ENCODE peak calls at places on chromosomes 5 and 9, in four cellular contexts. E is endothelial cell of umbilical vein, N is AG09319, S is epithelial cell of proximal tubule. A is an unnamed sample.

GRCh38 chr5:7837401-7837800 is 13.5 kb downstream of the CFAP90 start:
- DNase-seq in S (peak; percentile 76), E (no peak), N (no peak), A (no peak)

GRCh38 chr9:109910616-109911568 is 130.9 kb downstream of the PALM2AKAP2 start:
- DNase-seq in S (no peak), E (peak; percentile 88), N (peak; percentile 60), A (no peak)

GRCh38 chr5:149999359-149999758 is 1.1 kb downstream of the TIGD6 start:
- DNase-seq in N (no peak), E (no peak), S (no peak), A (no peak)

GRCh38 chr5:180018661-180019060 is 52.9 kb downstream of the RNF130 start:
- DNase-seq in N (no peak), E (no peak), S (no peak), A (no peak)

GRCh38 chr9:92439921-92440750 is 15.9 kb upstream of the OMD start:
- DNase-seq in N (no peak), S (no peak), E (peak; percentile 1), A (no peak)

GRCh38 chr9:91151014-91151740 is 210.5 kb downstream of the AUH start:
- DNase-seq in S (no peak), N (peak; percentile 75), E (no peak), A (peak; percentile 82)

GRCh38 chr5:10635861-10636350 is 72.0 kb downstream of the ANKRD33B start:
- DNase-seq in E (no peak), N (no peak), S (no peak), A (no peak)

GRCh38 chr5:132673939-132674630 is at the start of gene IL4:
- DNase-seq in E (no peak), S (no peak), N (no peak), A (no peak)

GRCh38 chr5:168770036-168770498 is 190.9 kb upstream of the PANK3 start:
- DNase-seq in E (no peak), S (no peak), N (no peak), A (no peak)

GRCh38 chr5:93601433-93602175 is 18.6 kb downstream of the NR2F1 start:
- DNase-seq in N (no peak), S (no peak), E (no peak), A (no peak)

GRCh38 chr5:129460951-129461815 is 1.1 kb downstream of the ADAMTS19 start:
- DNase-seq in E (peak; percentile 10), N (no peak), S (no peak), A (peak; percentile 40)

DNA sequence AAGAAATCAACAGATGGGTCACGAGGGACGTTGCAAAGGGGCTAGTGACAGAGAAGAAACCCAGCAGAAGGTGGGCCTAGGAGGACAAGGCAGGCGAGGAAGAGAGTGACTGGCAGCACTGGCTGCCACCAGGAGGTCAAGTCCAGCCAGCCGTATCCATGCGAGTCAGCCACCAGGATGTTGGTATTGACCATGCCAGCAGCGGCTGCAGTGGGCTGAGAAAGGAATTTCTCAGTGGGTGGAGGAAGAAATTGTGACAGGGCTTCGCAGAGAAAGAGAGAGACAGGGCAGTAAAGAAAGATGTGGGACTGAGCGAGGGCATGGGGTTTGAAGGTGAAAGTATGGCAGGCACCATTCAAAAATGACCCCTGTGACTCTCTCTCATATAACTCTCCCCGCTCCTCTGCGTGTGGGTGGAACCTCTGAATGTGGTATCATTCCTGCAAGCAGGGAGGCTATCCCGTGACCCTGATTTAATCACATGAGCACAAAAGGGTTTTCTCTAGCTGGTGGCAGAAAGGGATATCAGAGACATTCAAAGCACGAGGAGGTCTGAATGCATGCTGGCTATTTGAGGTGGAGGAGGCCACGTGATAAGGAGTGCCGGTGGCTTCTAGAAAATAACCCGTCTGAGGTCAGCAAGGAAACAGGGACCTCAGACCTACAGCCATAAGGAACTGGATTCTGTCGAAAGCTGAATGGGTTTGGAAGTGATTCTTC is 45.4 kb upstream of the FBXW11 start:
- DNase-seq in N (no peak), E (no peak), S (no peak), A (no peak)
- TF ChIP-seq CTCF in N (no peak), E (no peak), S (no peak), A (no peak)

DNA sequence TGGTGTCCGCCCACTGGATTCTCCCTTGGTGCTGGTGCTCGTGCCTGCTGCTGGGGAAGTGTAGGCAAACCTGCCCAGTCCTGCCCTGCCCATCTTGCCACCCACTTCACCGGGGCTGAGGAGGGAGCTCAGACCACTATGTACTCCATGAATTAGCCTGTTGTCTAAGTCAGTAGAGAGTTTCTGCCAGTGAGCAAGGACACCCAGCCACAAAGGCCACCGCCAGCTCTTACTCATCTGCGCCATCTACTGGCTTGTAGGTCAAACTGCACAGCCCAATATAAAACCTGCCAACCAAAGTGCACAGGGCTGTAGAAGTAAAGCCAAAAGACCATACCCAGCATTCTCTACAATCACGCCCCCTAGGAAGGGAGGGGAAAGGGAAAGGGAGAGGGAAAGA is 102.3 kb downstream of the GLIS3 start:
- DNase-seq in N (no peak), S (no peak), E (no peak), A (no peak)
- TF ChIP-seq CTCF in N (no peak), S (peak; percentile 71), E (peak; percentile 60), A (peak; percentile 13)

GRCh38 chr5:56270058-56270457 is 36.9 kb upstream of the ANKRD55 start:
- DNase-seq in E (peak; percentile 8), S (no peak), N (no peak), A (no peak)

GRCh38 chr5:56269216-56269927 is 36.2 kb upstream of the ANKRD55 start:
- DNase-seq in E (peak; percentile 72), S (no peak), N (no peak), A (peak; percentile 41)

GRCh38 chr5:56259002-56259511 is 25.9 kb upstream of the ANKRD55 start:
- DNase-seq in E (peak; percentile 69), N (peak; percentile 60), S (no peak), A (no peak)

GRCh38 chr5:56262269-56262668 is 29.1 kb upstream of the ANKRD55 start:
- DNase-seq in S (no peak), E (no peak), N (no peak), A (no peak)

GRCh38 chr5:56264417-56265025 is 31.4 kb upstream of the ANKRD55 start:
- DNase-seq in S (no peak), E (no peak), N (no peak), A (no peak)
- TF ChIP-seq CTCF in S (peak; percentile 71), E (peak; percentile 45), N (peak; percentile 32), A (peak; percentile 35)

GRCh38 chr5:111463304-111463703 is 49.0 kb downstream of the STARD4 start:
- DNase-seq in S (no peak), E (no peak), N (no peak), A (no peak)

GRCh38 chr5:111461934-111462333 is 50.4 kb downstream of the STARD4 start:
- DNase-seq in S (no peak), N (no peak), E (no peak), A (no peak)

GRCh38 chr5:111461261-111461671 is 51.1 kb downstream of the STARD4 start:
- DNase-seq in N (no peak), E (no peak), S (no peak), A (peak; percentile 27)
- TF ChIP-seq CTCF in N (peak; percentile 63), E (peak; percentile 31), S (peak; percentile 80), A (no peak)

DNA sequence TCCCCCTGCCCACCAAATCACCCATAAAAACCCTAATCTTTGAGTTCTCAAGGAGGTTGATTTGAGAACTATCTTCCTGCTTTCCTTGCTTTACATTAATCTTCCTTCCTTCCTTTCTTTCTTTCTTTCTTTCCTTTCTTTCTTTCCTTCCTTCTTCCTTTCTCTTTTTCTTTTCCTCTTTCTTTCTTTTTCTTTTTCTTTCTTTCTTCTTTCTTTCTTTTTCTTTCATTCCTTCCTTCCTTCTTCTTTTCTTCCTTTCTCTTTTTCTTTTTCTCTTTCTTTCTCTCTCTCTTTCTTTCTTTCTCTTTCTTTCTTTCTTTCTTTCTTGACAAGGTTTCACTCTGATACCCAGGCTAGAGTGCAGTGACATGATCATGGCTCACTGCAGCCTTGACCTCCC is 67.3 kb upstream of the CEMIP2 start:
- DNase-seq in S (no peak), E (no peak), N (no peak), A (no peak)
- TF ChIP-seq CTCF in S (no peak), E (no peak), N (no peak), A (no peak)

DNA sequence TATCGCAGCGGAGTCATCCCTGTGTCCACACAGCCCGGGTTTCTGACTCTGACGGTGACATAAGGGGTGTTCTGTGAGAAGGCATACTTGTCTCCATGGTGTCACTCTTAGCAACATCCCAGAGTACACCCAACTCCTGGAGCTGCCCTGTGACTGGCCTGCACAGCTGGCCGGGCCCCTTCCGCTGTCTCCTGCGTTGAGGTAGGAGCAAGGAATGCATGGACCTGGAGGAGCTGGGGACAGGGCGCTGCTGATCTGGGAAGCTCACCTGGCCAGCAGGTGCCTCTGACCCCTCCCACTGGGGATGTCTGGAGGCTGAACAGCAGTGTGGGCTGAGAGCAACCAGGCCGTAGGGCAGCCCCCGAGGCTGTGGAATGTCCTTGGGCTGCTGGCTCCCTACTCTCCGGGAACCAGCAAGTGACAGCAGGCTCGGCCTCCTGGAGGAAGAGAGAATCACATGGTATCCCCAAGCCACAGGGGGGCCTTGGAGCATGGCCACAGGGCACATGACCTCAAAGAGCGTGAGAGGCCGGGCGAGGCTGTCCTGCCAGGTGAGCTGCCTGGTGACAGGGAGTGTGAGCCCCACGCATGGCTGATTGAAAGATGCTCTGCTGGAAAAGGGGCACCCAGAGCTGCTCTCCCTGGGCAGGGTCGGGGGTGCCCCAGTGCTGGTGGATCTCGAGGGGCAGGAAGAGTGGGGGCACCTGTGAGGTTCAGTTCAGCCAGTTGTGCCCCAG is 113.4 kb downstream of the MRPL36 start:
- DNase-seq in S (no peak), E (no peak), N (no peak), A (no peak)
- TF ChIP-seq CTCF in S (no peak), E (no peak), N (no peak), A (no peak)

DNA sequence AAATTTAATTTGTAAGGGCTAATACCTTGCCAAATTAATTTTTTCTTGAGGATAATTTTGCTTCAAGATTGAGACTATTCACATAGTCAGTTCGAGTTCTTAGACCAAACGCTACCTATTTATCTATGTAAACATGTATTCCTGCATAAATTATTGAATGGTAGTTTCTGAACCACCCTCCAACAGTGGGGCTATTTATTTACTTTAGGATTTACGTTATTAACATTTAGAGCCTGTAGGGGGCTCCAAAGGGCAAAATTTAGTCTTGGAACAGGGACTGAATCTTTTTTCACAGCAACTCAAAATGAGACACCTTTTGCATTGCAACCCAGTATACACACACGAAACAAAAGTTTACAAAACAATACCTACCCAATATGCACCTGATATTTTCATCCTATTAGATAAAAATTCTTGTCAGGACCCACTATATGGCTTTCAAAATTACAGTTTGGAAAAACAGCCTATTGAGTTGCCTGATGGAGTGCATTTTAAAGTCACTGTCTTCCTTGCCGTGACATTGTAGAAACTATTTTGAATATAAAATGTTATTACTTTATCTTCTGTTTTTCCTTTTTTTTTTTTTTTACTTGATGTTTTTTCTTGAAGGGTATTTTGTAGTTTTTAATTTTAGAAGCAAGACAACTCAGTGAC is 47.1 kb upstream of the POU4F3 start:
- DNase-seq in N (no peak), E (peak; percentile 47), S (no peak), A (peak; percentile 52)
- TF ChIP-seq CTCF in N (peak; percentile 45), E (peak; percentile 48), S (peak; percentile 68), A (peak; percentile 50)

GRCh38 chr5:177489119-177489716 is 8.2 kb downstream of the PDLIM7 start:
- DNase-seq in S (no peak), N (no peak), E (no peak), A (no peak)
- TF ChIP-seq CTCF in S (no peak), N (no peak), E (peak; percentile 38), A (no peak)

A was measured in GM10248.